ENCODE peak calls at places on chromosomes 12 and 14, in eight cellular contexts. Z is GM13977; R is iPS-NIHi11; A is bronchial epithelial cell; N is AG04449; F is effector memory CD8-positive, alpha-beta T cell; L is progenitor cell of endocrine pancreas; B is GOT3. T is an unnamed sample.

GRCh38 chr14:65594153-65594881 is 181.8 kb downstream of the FUT8 start:
- DNase-seq in Z (no peak), R (peak), A (peak), N (no peak), F (no peak), L (peak), B (no peak), T (no peak)

GRCh38 chr14:101004954-101005353 is 101.4 kb upstream of the RTL1 start:
- DNase-seq in Z (peak), R (no peak), A (no peak), N (no peak), F (no peak), L (no peak), B (no peak), T (no peak)

GRCh38 chr12:11810160-11810559 is 160.7 kb downstream of the ETV6 start:
- DNase-seq in Z (no peak), R (no peak), A (no peak), N (no peak), F (no peak), L (no peak), B (no peak), T (no peak)

GRCh38 chr12:46825526-46826414 is at the start of gene SLC38A4:
- DNase-seq in Z (no peak), R (peak), A (no peak), N (no peak), F (no peak), L (peak), B (no peak), T (no peak)

GRCh38 chr14:34453226-34453625 is 8.8 kb downstream of the SPTSSA start:
- DNase-seq in Z (no peak), R (no peak), A (no peak), N (no peak), F (no peak), L (no peak), B (no peak), T (no peak)

GRCh38 chr12:107196681-107197080 is 103.3 kb upstream of the CRY1 start:
- DNase-seq in Z (no peak), R (no peak), A (peak), N (no peak), F (no peak), L (no peak), B (no peak), T (no peak)

GRCh38 chr12:89882051-89882450 is 173.4 kb upstream of the ATP2B1 start:
- DNase-seq in Z (peak), R (no peak), A (no peak), N (peak), F (no peak), L (no peak), B (no peak), T (no peak)

GRCh38 chr14:80862983-80863382 is 78.6 kb downstream of the CEP128 start:
- DNase-seq in Z (no peak), R (no peak), A (no peak), N (no peak), F (no peak), L (no peak), B (no peak), T (no peak)

GRCh38 chr12:121872546-121873223 is 14.0 kb upstream of the HPD start:
- DNase-seq in Z (no peak), R (no peak), A (peak), N (peak), F (no peak), L (no peak), B (no peak), T (no peak)

GRCh38 chr14:105859717-105860614 is 333.6 kb downstream of the TMEM121 start:
- DNase-seq in Z (peak), R (no peak), A (no peak), N (no peak), F (peak), L (no peak), B (no peak), T (no peak)

GRCh38 chr12:95882873-95883272 is 24.1 kb downstream of the SNRPF start:
- DNase-seq in Z (no peak), R (no peak), A (no peak), N (no peak), F (no peak), L (no peak), B (no peak), T (no peak)

GRCh38 chr12:108349245-108349644 is 10.1 kb upstream of the CMKLR1 start:
- DNase-seq in Z (no peak), R (no peak), A (no peak), N (no peak), F (no peak), L (no peak), B (no peak), T (no peak)